ENCODE peak calls at places on chromosomes 12 and 14, in six cellular contexts. T is NCI-H748 treated with DMSO at 0.1 percent for 48 hours; K is AML-193; M is activated CD4-positive, alpha-beta T cell treated with anti-CD3 and anti-CD28 coated beads, Interleukin-2, amount 50 U/mL, for 1 hour; U is Kasumi-1; B is activated naive CD4-positive, alpha-beta T cell treated with Interleukin-2 at 50 U/mL for 16 hours. I is an unnamed sample.
A peak's percentile ranks its signal among the peaks of the same experiment; 100 is the strongest.

GRCh38 chr12:63882844-63883243 is 38.3 kb downstream of the SRGAP1 start:
- DNase-seq in T (no peak), K (no peak), M (no peak), U (no peak), B (no peak), I (no peak)

GRCh38 chr14:52327374-52328226 is 13.5 kb downstream of the PTGER2 start:
- DNase-seq in T (no peak), K (no peak), M (no peak), U (no peak), B (no peak), I (no peak)

GRCh38 chr12:52715416-52715815 is 12.1 kb upstream of the KRT77 start:
- DNase-seq in T (no peak), K (no peak), M (no peak), U (no peak), B (no peak), I (no peak)

GRCh38 chr12:12704593-12705230 is 8.7 kb upstream of the GPR19 start:
- DNase-seq in T (peak; percentile 73), K (peak; percentile 87), M (peak; percentile 30), U (peak; percentile 74), B (no peak), I (no peak)

GRCh38 chr12:9615420-9616135 is 7.9 kb upstream of the KLRB1 start:
- DNase-seq in T (no peak), K (peak; percentile 82), M (no peak), U (peak; percentile 27), B (no peak), I (no peak)

GRCh38 chr14:94485944-94486841 is 10.2 kb upstream of the SERPINA9 start:
- DNase-seq in T (peak; percentile 36), K (no peak), M (peak; percentile 36), U (peak; percentile 12), B (peak; percentile 54), I (peak; percentile 8)

GRCh38 chr14:95119336-95119735 is 38.0 kb downstream of the DICER1 start:
- DNase-seq in T (no peak), K (no peak), M (no peak), U (no peak), B (no peak), I (no peak)

GRCh38 chr14:99972748-99973466 is 92.3 kb upstream of the EVL start:
- DNase-seq in T (peak; percentile 15), K (no peak), M (no peak), U (no peak), B (no peak), I (no peak)

GRCh38 chr12:39236994-39237393 is 205.9 kb downstream of the KIF21A start:
- DNase-seq in T (no peak), K (no peak), M (no peak), U (no peak), B (no peak), I (no peak)

GRCh38 chr12:39824505-39825198 is 205.0 kb upstream of the ABCD2 start:
- DNase-seq in T (no peak), K (no peak), M (no peak), U (no peak), B (no peak), I (no peak)

GRCh38 chr14:94051779-94052178 is 25.6 kb downstream of the OTUB2 start:
- DNase-seq in T (no peak), K (no peak), M (no peak), U (no peak), B (no peak), I (no peak)

GRCh38 chr14:66920196-66920595 is 269.0 kb upstream of the GARIN2 start:
- DNase-seq in T (no peak), K (no peak), M (no peak), U (no peak), B (no peak), I (no peak)

GRCh38 chr12:100464529-100464928 is 9.1 kb upstream of the NR1H4 start:
- DNase-seq in T (no peak), K (no peak), M (no peak), U (no peak), B (no peak), I (no peak)

GRCh38 chr12:124626841-124627502 is 59.6 kb upstream of the NCOR2 start:
- DNase-seq in T (no peak), K (no peak), M (no peak), U (no peak), B (no peak), I (peak; percentile 13)

GRCh38 chr12:131112690-131113290 is 159.1 kb downstream of the ADGRD1 start:
- DNase-seq in T (no peak), K (no peak), M (no peak), U (no peak), B (no peak), I (no peak)

GRCh38 chr12:53044052-53044581 is 5.7 kb upstream of the TNS2 start:
- DNase-seq in T (no peak), K (no peak), M (no peak), U (no peak), B (no peak), I (no peak)

GRCh38 chr14:70020350-70021170 is 141.3 kb downstream of the SMOC1 start:
- DNase-seq in T (no peak), K (no peak), M (no peak), U (peak; percentile 26), B (no peak), I (no peak)

GRCh38 chr12:125856899-125857298 is 791.7 kb downstream of the AACS start:
- DNase-seq in T (no peak), K (no peak), M (no peak), U (no peak), B (no peak), I (no peak)

GRCh38 chr12:6962285-6963015 is 8.0 kb downstream of the PHB2 start:
- DNase-seq in T (no peak), K (no peak), M (no peak), U (no peak), B (no peak), I (no peak)

GRCh38 chr14:80942158-80942738 is 710 bp upstream of the CEP128 start:
- DNase-seq in T (no peak), K (peak; percentile 40), M (no peak), U (peak; percentile 26), B (no peak), I (no peak)

GRCh38 chr14:64704145-64704742 is at the start of gene PLEKHG3:
- DNase-seq in T (peak; percentile 70), K (no peak), M (peak; percentile 37), U (no peak), B (peak; percentile 57), I (no peak)

GRCh38 chr12:63955831-63956685 is 111.6 kb downstream of the SRGAP1 start:
- DNase-seq in T (no peak), K (peak; percentile 83), M (no peak), U (no peak), B (no peak), I (no peak)

GRCh38 chr12:49560695-49561094 is 7.2 kb downstream of the MCRS1 start:
- DNase-seq in T (no peak), K (no peak), M (no peak), U (no peak), B (no peak), I (no peak)

GRCh38 chr12:114384746-114385145 is 21.2 kb downstream of the TBX5 start:
- DNase-seq in T (no peak), K (no peak), M (no peak), U (no peak), B (no peak), I (no peak)

GRCh38 chr12:87165733-87166375 is 863.3 kb downstream of the C12orf50 start:
- DNase-seq in T (no peak), K (no peak), M (no peak), U (no peak), B (no peak), I (no peak)

GRCh38 chr14:103362780-103363179 is 22.4 kb upstream of the MARK3 start:
- DNase-seq in T (no peak), K (no peak), M (no peak), U (peak; percentile 18), B (no peak), I (no peak)

GRCh38 chr14:75452900-75453816 is 25.3 kb downstream of the JDP2 start:
- DNase-seq in T (no peak), K (no peak), M (no peak), U (no peak), B (no peak), I (no peak)

GRCh38 chr12:1481919-1482318 is 112.5 kb downstream of the FBXL14 start:
- DNase-seq in T (no peak), K (no peak), M (no peak), U (no peak), B (no peak), I (no peak)

GRCh38 chr14:103693514-103693913 is 21.7 kb downstream of the XRCC3 start:
- DNase-seq in T (no peak), K (no peak), M (no peak), U (no peak), B (no peak), I (no peak)

GRCh38 chr12:124814741-124815613 is 48.7 kb downstream of the SCARB1 start:
- DNase-seq in T (peak; percentile 15), K (no peak), M (no peak), U (no peak), B (no peak), I (no peak)

GRCh38 chr12:125053821-125054220 is 11.4 kb upstream of the AACS start:
- DNase-seq in T (no peak), K (no peak), M (no peak), U (no peak), B (no peak), I (no peak)

GRCh38 chr14:35535794-35536112 is 1.8 kb downstream of the INSM2 start:
- DNase-seq in T (no peak), K (no peak), M (no peak), U (no peak), B (no peak), I (no peak)

GRCh38 chr14:46661728-46662127 is 10.1 kb upstream of the RPL10L start:
- DNase-seq in T (no peak), K (no peak), M (no peak), U (peak; percentile 21), B (no peak), I (no peak)

GRCh38 chr12:2311001-2311778 is 258.4 kb downstream of the CACNA1C start:
- DNase-seq in T (no peak), K (no peak), M (no peak), U (no peak), B (no peak), I (no peak)